ENCODE peak calls at places on chromosomes 7 and 10, in four cellular contexts. One of them, this sample, is unnamed.

GRCh38 chr7:38889872-38890432 is 19.0 kb downstream of the VPS41 start:
- DNase-seq in cardiac fibroblast: no peak
- DNase-seq in CD4-positive, CD25-positive, alpha-beta regulatory T cell: no peak
- DNase-seq in upper lobe of right lung: no peak
- DNase-seq in this sample: no peak

GRCh38 chr10:78859769-78860168 is 209.0 kb upstream of the ZMIZ1 start:
- DNase-seq in cardiac fibroblast: no peak
- DNase-seq in CD4-positive, CD25-positive, alpha-beta regulatory T cell: no peak
- DNase-seq in upper lobe of right lung: no peak
- DNase-seq in this sample: no peak

GRCh38 chr7:69199048-69199447 is 399.2 kb upstream of the AUTS2 start:
- DNase-seq in cardiac fibroblast: no peak
- DNase-seq in CD4-positive, CD25-positive, alpha-beta regulatory T cell: no peak
- DNase-seq in upper lobe of right lung: no peak
- DNase-seq in this sample: no peak

GRCh38 chr7:155699180-155699579 is 54.7 kb downstream of the RBM33 start:
- DNase-seq in cardiac fibroblast: no peak
- DNase-seq in CD4-positive, CD25-positive, alpha-beta regulatory T cell: no peak
- DNase-seq in upper lobe of right lung: no peak
- DNase-seq in this sample: no peak

GRCh38 chr7:151592868-151593486 is 73.3 kb upstream of the RHEB start:
- DNase-seq in cardiac fibroblast: peak; percentile 95
- DNase-seq in CD4-positive, CD25-positive, alpha-beta regulatory T cell: no peak
- DNase-seq in upper lobe of right lung: no peak
- DNase-seq in this sample: no peak

GRCh38 chr10:113020838-113021237 is 70.8 kb downstream of the TCF7L2 start:
- DNase-seq in cardiac fibroblast: no peak
- DNase-seq in CD4-positive, CD25-positive, alpha-beta regulatory T cell: no peak
- DNase-seq in upper lobe of right lung: no peak
- DNase-seq in this sample: no peak

GRCh38 chr7:155979994-155980393 is 167.7 kb upstream of the SHH start:
- DNase-seq in cardiac fibroblast: no peak
- DNase-seq in CD4-positive, CD25-positive, alpha-beta regulatory T cell: no peak
- DNase-seq in upper lobe of right lung: peak; percentile 46
- DNase-seq in this sample: no peak

GRCh38 chr7:37247881-37248280 is 200.8 kb downstream of the ELMO1 start:
- DNase-seq in cardiac fibroblast: peak; percentile 76
- DNase-seq in CD4-positive, CD25-positive, alpha-beta regulatory T cell: no peak
- DNase-seq in upper lobe of right lung: no peak
- DNase-seq in this sample: no peak

GRCh38 chr10:3786295-3786981 is 1.4 kb upstream of the KLF6 start:
- DNase-seq in cardiac fibroblast: peak; percentile 48
- DNase-seq in CD4-positive, CD25-positive, alpha-beta regulatory T cell: no peak
- DNase-seq in upper lobe of right lung: peak; percentile 70
- DNase-seq in this sample: no peak

GRCh38 chr7:144531181-144531580 is 127.7 kb upstream of the NOBOX start:
- DNase-seq in cardiac fibroblast: peak; percentile 76
- DNase-seq in CD4-positive, CD25-positive, alpha-beta regulatory T cell: no peak
- DNase-seq in upper lobe of right lung: no peak
- DNase-seq in this sample: no peak

GRCh38 chr7:87416682-87417587 is 58.5 kb downstream of the ABCB4 start:
- DNase-seq in cardiac fibroblast: peak; percentile 78
- DNase-seq in CD4-positive, CD25-positive, alpha-beta regulatory T cell: peak; percentile 76
- DNase-seq in upper lobe of right lung: no peak
- DNase-seq in this sample: peak; percentile 47

GRCh38 chr7:92848441-92848840 is 12.1 kb upstream of the CDK6 start:
- DNase-seq in cardiac fibroblast: no peak
- DNase-seq in CD4-positive, CD25-positive, alpha-beta regulatory T cell: no peak
- DNase-seq in upper lobe of right lung: no peak
- DNase-seq in this sample: no peak

GRCh38 chr10:70441161-70441876 is at the start of gene NODAL:
- DNase-seq in cardiac fibroblast: no peak
- DNase-seq in CD4-positive, CD25-positive, alpha-beta regulatory T cell: peak; percentile 14
- DNase-seq in upper lobe of right lung: peak; percentile 55
- DNase-seq in this sample: no peak

GRCh38 chr10:5196613-5197234 is at the start of gene AKR1C4:
- DNase-seq in cardiac fibroblast: no peak
- DNase-seq in CD4-positive, CD25-positive, alpha-beta regulatory T cell: no peak
- DNase-seq in upper lobe of right lung: no peak
- DNase-seq in this sample: no peak

GRCh38 chr10:128604025-128604424 is 477.8 kb upstream of the MKI67 start:
- DNase-seq in cardiac fibroblast: no peak
- DNase-seq in CD4-positive, CD25-positive, alpha-beta regulatory T cell: no peak
- DNase-seq in upper lobe of right lung: no peak
- DNase-seq in this sample: no peak

GRCh38 chr7:30430300-30430699 is 48.3 kb downstream of the NOD1 start:
- DNase-seq in cardiac fibroblast: peak; percentile 16
- DNase-seq in CD4-positive, CD25-positive, alpha-beta regulatory T cell: no peak
- DNase-seq in upper lobe of right lung: no peak
- DNase-seq in this sample: no peak

GRCh38 chr10:79322616-79323566 is 24.4 kb upstream of the PPIF start:
- DNase-seq in cardiac fibroblast: peak; percentile 83
- DNase-seq in CD4-positive, CD25-positive, alpha-beta regulatory T cell: peak; percentile 91
- DNase-seq in upper lobe of right lung: no peak
- DNase-seq in this sample: no peak

GRCh38 chr10:110694263-110694662 is 50.1 kb downstream of the RBM20 start:
- DNase-seq in cardiac fibroblast: no peak
- DNase-seq in CD4-positive, CD25-positive, alpha-beta regulatory T cell: no peak
- DNase-seq in upper lobe of right lung: no peak
- DNase-seq in this sample: no peak

GRCh38 chr7:34080513-34080912 is 175.2 kb downstream of the BMPER start:
- DNase-seq in cardiac fibroblast: peak; percentile 30
- DNase-seq in CD4-positive, CD25-positive, alpha-beta regulatory T cell: no peak
- DNase-seq in upper lobe of right lung: no peak
- DNase-seq in this sample: no peak

GRCh38 chr10:6543431-6544005 is 36.6 kb downstream of the PRKCQ start:
- DNase-seq in cardiac fibroblast: no peak
- DNase-seq in CD4-positive, CD25-positive, alpha-beta regulatory T cell: peak; percentile 82
- DNase-seq in upper lobe of right lung: no peak
- DNase-seq in this sample: no peak

GRCh38 chr7:20797174-20798080 is 10.7 kb upstream of the SP8 start:
- DNase-seq in cardiac fibroblast: no peak
- DNase-seq in CD4-positive, CD25-positive, alpha-beta regulatory T cell: peak; percentile 38
- DNase-seq in upper lobe of right lung: peak; percentile 67
- DNase-seq in this sample: no peak

GRCh38 chr10:33416209-33416608 is 81.7 kb upstream of the NRP1 start:
- DNase-seq in cardiac fibroblast: no peak
- DNase-seq in CD4-positive, CD25-positive, alpha-beta regulatory T cell: no peak
- DNase-seq in upper lobe of right lung: no peak
- DNase-seq in this sample: no peak

GRCh38 chr7:150337179-150337578 is 4.2 kb downstream of the RARRES2 start:
- DNase-seq in cardiac fibroblast: no peak
- DNase-seq in CD4-positive, CD25-positive, alpha-beta regulatory T cell: no peak
- DNase-seq in upper lobe of right lung: peak; percentile 63
- DNase-seq in this sample: no peak

GRCh38 chr7:156400046-156400445 is 240.5 kb upstream of the RNF32 start:
- DNase-seq in cardiac fibroblast: no peak
- DNase-seq in CD4-positive, CD25-positive, alpha-beta regulatory T cell: no peak
- DNase-seq in upper lobe of right lung: no peak
- DNase-seq in this sample: no peak

GRCh38 chr7:34130558-34131285 is 225.4 kb downstream of the BMPER start:
- DNase-seq in cardiac fibroblast: no peak
- DNase-seq in CD4-positive, CD25-positive, alpha-beta regulatory T cell: no peak
- DNase-seq in upper lobe of right lung: no peak
- DNase-seq in this sample: no peak

GRCh38 chr10:88154596-88155250 is 291.3 kb downstream of the PTEN start:
- DNase-seq in cardiac fibroblast: peak; percentile 40
- DNase-seq in CD4-positive, CD25-positive, alpha-beta regulatory T cell: no peak
- DNase-seq in upper lobe of right lung: no peak
- DNase-seq in this sample: no peak

GRCh38 chr7:953547-954327 is 743 bp downstream of the ADAP1 start:
- DNase-seq in cardiac fibroblast: peak; percentile 51
- DNase-seq in CD4-positive, CD25-positive, alpha-beta regulatory T cell: no peak
- DNase-seq in upper lobe of right lung: peak; percentile 87
- DNase-seq in this sample: no peak

GRCh38 chr7:122298131-122298530 is 6.4 kb downstream of the FEZF1 start:
- DNase-seq in cardiac fibroblast: no peak
- DNase-seq in CD4-positive, CD25-positive, alpha-beta regulatory T cell: no peak
- DNase-seq in upper lobe of right lung: no peak
- DNase-seq in this sample: no peak

GRCh38 chr10:98323221-98324164 is 55.5 kb upstream of the LOXL4 start:
- DNase-seq in cardiac fibroblast: peak; percentile 79
- DNase-seq in CD4-positive, CD25-positive, alpha-beta regulatory T cell: no peak
- DNase-seq in upper lobe of right lung: peak; percentile 89
- DNase-seq in this sample: peak; percentile 74

GRCh38 chr7:154975984-154976383 is 26.9 kb downstream of the PAXIP1 start:
- DNase-seq in cardiac fibroblast: no peak
- DNase-seq in CD4-positive, CD25-positive, alpha-beta regulatory T cell: no peak
- DNase-seq in upper lobe of right lung: no peak
- DNase-seq in this sample: no peak

GRCh38 chr7:63067897-63068585 is 930.6 kb upstream of the ZNF722 start:
- DNase-seq in cardiac fibroblast: no peak
- DNase-seq in CD4-positive, CD25-positive, alpha-beta regulatory T cell: no peak
- DNase-seq in upper lobe of right lung: peak; percentile 78
- DNase-seq in this sample: peak; percentile 23

GRCh38 chr10:71059059-71059818 is 153.1 kb upstream of the UNC5B start:
- DNase-seq in cardiac fibroblast: peak; percentile 51
- DNase-seq in CD4-positive, CD25-positive, alpha-beta regulatory T cell: no peak
- DNase-seq in upper lobe of right lung: no peak
- DNase-seq in this sample: no peak

GRCh38 chr7:75712517-75713361 is 26.0 kb downstream of the HIP1 start:
- DNase-seq in cardiac fibroblast: no peak
- DNase-seq in CD4-positive, CD25-positive, alpha-beta regulatory T cell: no peak
- DNase-seq in upper lobe of right lung: no peak
- DNase-seq in this sample: no peak

GRCh38 chr10:91190388-91190870 is 30.0 kb upstream of the PCGF5 start:
- DNase-seq in cardiac fibroblast: peak; percentile 35
- DNase-seq in CD4-positive, CD25-positive, alpha-beta regulatory T cell: no peak
- DNase-seq in upper lobe of right lung: no peak
- DNase-seq in this sample: no peak

GRCh38 chr7:73908123-73908611 is 47.2 kb downstream of the TMEM270 start:
- DNase-seq in cardiac fibroblast: no peak
- DNase-seq in CD4-positive, CD25-positive, alpha-beta regulatory T cell: no peak
- DNase-seq in upper lobe of right lung: no peak
- DNase-seq in this sample: no peak

GRCh38 chr10:79149662-79150443 is 81.1 kb downstream of the ZMIZ1 start:
- DNase-seq in cardiac fibroblast: peak; percentile 81
- DNase-seq in CD4-positive, CD25-positive, alpha-beta regulatory T cell: peak; percentile 81
- DNase-seq in upper lobe of right lung: peak; percentile 94
- DNase-seq in this sample: peak; percentile 96

GRCh38 chr10:8499312-8499711 is 444.8 kb downstream of the GATA3 start:
- DNase-seq in cardiac fibroblast: no peak
- DNase-seq in CD4-positive, CD25-positive, alpha-beta regulatory T cell: no peak
- DNase-seq in upper lobe of right lung: no peak
- DNase-seq in this sample: no peak

DNA sequence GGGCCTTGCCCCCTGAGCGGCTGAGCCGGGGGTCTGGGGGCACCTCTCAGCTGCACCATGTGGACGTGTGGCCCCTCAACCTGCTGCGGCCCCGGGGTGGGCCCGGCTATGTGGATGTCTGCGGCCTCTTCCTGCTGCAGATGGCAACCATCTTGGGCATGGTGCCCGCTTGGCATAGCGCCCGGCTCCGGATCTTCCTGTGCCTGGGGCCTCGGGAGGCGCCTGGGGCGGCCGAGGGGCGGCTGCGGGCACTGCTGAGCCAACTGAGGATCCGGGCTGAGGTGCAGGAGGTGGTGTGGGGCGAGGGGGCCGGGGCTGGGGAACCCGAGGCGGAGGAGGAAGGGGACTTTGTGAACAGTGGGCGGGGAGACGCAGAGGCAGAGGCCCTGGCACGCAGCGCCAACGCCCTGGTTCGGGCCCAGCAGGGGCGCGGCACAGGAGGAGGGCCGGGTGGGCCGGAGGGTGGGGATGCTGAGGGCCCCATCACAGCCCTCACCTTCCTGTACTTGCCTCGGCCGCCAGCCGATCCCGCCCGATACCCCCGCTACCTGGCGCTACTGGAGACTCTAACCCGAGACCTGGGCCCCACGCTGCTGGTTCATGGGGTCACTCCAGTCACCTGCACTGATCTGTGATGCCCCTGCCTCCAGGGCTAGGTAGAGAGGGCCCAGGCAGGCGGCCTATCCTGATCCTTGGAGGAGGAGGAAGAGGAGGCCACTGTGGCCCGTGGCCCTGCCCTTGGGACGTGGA is 1.0 kb upstream of the TRIP6 start:
- DNase-seq in cardiac fibroblast: peak; percentile 49
- DNase-seq in CD4-positive, CD25-positive, alpha-beta regulatory T cell: peak; percentile 53
- DNase-seq in upper lobe of right lung: peak; percentile 93
- DNase-seq in this sample: no peak
- H3K4me3 ChIP-seq in cardiac fibroblast: no peak overlapping the region
- H3K4me3 ChIP-seq in CD4-positive, CD25-positive, alpha-beta regulatory T cell: no peak overlapping the region
- H3K4me3 ChIP-seq in upper lobe of right lung: peak overlapping the region; percentile 88
- H3K4me3 ChIP-seq in this sample: no peak overlapping the region

DNA sequence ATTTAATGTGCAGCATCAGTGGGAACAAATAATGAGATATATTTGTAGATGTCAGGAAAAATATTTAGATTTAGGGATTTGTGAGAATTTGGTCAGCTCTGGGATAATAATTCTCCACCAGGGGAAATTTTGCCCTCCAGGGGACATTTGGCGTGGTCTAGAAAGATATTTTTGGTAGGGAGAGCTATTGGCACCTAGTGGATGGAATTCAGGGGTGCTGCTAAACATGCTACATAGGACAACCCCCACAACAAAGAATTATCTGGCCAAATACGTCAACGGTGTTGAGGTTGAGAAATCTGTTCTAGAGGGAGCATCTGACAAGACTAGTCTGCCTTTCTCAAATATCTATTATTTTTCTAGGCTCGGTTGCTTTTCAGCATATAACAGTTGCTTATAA is 2.1 kb downstream of the ADK start:
- DNase-seq in cardiac fibroblast: peak; percentile 78
- DNase-seq in CD4-positive, CD25-positive, alpha-beta regulatory T cell: no peak
- DNase-seq in upper lobe of right lung: no peak
- DNase-seq in this sample: peak; percentile 48
- H3K4me3 ChIP-seq in cardiac fibroblast: no peak overlapping the region
- H3K4me3 ChIP-seq in CD4-positive, CD25-positive, alpha-beta regulatory T cell: no peak overlapping the region
- H3K4me3 ChIP-seq in upper lobe of right lung: peak overlapping the region; percentile 4
- H3K4me3 ChIP-seq in this sample: peak overlapping the region; percentile 93

GRCh38 chr7:27191081-27191715 is 6.2 kb upstream of the HOXA11 start:
- DNase-seq in cardiac fibroblast: no peak
- DNase-seq in CD4-positive, CD25-positive, alpha-beta regulatory T cell: no peak
- DNase-seq in upper lobe of right lung: peak; percentile 46
- DNase-seq in this sample: no peak
- H3K4me3 ChIP-seq in cardiac fibroblast: no peak overlapping the region
- H3K4me3 ChIP-seq in CD4-positive, CD25-positive, alpha-beta regulatory T cell: no peak overlapping the region
- H3K4me3 ChIP-seq in upper lobe of right lung: no peak overlapping the region
- H3K4me3 ChIP-seq in this sample: no peak overlapping the region

GRCh38 chr7:100888529-100888987 is 957 bp downstream of the UFSP1 start:
- DNase-seq in cardiac fibroblast: no peak
- DNase-seq in CD4-positive, CD25-positive, alpha-beta regulatory T cell: no peak
- DNase-seq in upper lobe of right lung: no peak
- DNase-seq in this sample: peak; percentile 27
- H3K4me3 ChIP-seq in cardiac fibroblast: peak overlapping the region; percentile 57
- H3K4me3 ChIP-seq in CD4-positive, CD25-positive, alpha-beta regulatory T cell: peak overlapping the region; percentile 31
- H3K4me3 ChIP-seq in upper lobe of right lung: peak overlapping the region; percentile 83
- H3K4me3 ChIP-seq in this sample: peak overlapping the region; percentile 70

DNA sequence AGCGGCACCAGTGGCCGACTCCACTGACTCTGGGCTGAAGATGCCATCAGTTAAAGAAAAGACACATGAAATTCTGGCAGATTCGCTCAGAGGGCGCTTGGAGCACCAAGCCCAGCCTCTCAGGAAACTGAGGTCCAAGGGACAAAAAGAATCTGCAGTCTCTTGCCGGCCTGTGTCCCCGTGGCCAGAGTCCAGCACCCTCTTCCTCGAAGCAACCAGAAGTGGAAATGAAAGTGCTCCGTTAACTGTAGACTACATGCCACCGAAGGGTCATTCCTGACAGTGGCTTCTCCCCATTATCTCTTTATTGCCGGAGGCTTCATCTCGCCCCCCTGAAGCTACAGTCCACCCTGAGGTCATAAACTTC is 1.0 kb upstream of the CHST15 start:
- DNase-seq in cardiac fibroblast: no peak
- DNase-seq in CD4-positive, CD25-positive, alpha-beta regulatory T cell: no peak
- DNase-seq in upper lobe of right lung: no peak
- DNase-seq in this sample: no peak
- H3K4me3 ChIP-seq in cardiac fibroblast: no peak overlapping the region
- H3K4me3 ChIP-seq in CD4-positive, CD25-positive, alpha-beta regulatory T cell: no peak overlapping the region
- H3K4me3 ChIP-seq in upper lobe of right lung: peak overlapping the region; percentile 69
- H3K4me3 ChIP-seq in this sample: no peak overlapping the region